ENCODE peak calls at places on chromosomes 1 and 21, in four cellular contexts. C is activated naive CD4-positive, alpha-beta T cell treated with anti-CD3 and anti-CD28 coated beads, Interleukin-2, amount 50 U/mL, for 16 hours; E is T-helper 2 cell; K is AML-193. N is an unnamed sample.
A peak's percentile ranks its signal among the peaks of the same experiment; 100 is the strongest.

GRCh38 chr21:16169102-16169511 is 439.3 kb downstream of the USP25 start:
- DNase-seq in K (no peak), E (no peak), C (no peak), N (no peak)

GRCh38 chr1:162605225-162605927 is 26.9 kb upstream of the DDR2 start:
- DNase-seq in E (no peak), K (no peak), C (no peak), N (no peak)

GRCh38 chr1:53048960-53049573 is 12.9 kb upstream of the PODN start:
- DNase-seq in K (no peak), E (no peak), C (no peak), N (peak; percentile 50)

GRCh38 chr21:43343992-43344886 is 82.7 kb downstream of the SIK1 start:
- DNase-seq in K (no peak), C (no peak), E (no peak), N (no peak)

GRCh38 chr1:109432336-109432735 is 6.1 kb upstream of the PSMA5 start:
- DNase-seq in K (no peak), E (no peak), C (no peak), N (peak; percentile 8)

GRCh38 chr1:82227696-82228095 is 427.0 kb downstream of the ADGRL2 start:
- DNase-seq in K (peak; percentile 23), C (no peak), E (no peak), N (no peak)

GRCh38 chr1:154609398-154610380 is 1.7 kb upstream of the ADAR start:
- DNase-seq in C (peak; percentile 60), E (peak; percentile 28), K (no peak), N (no peak)

GRCh38 chr21:41571938-41572510 is 64.1 kb upstream of the TMPRSS2 start:
- DNase-seq in K (no peak), C (no peak), E (no peak), N (no peak)